ENCODE peak calls at places on chromosomes 4 and X, in ten cellular contexts. G is germinal center; M is NCI-H1105; X is stimulated activated CD8-positive, alpha-beta memory T cell treated with anti-CD3 and anti-CD28 coated beads, Interleukin-2, amount 100 ng/mL, for 48 hours; J is endothelial cell of umbilical vein; R is A549; A is GM20000; Z is activated CD4-positive, CD25-positive, alpha-beta regulatory T cell; P is nephron progenitor cell; B is A172. H is an unnamed sample.

GRCh38 chr4:176642472-176642871 is 150.2 kb downstream of the VEGFC start:
- DNase-seq in G (no peak), M (no peak), X (no peak), J (no peak), R (peak), A (peak), Z (no peak), P (no peak), B (no peak), H (no peak)

GRCh38 chr4:141763373-141763772 is 127.0 kb downstream of the IL15 start:
- DNase-seq in G (no peak), M (no peak), X (no peak), J (peak), R (no peak), A (no peak), Z (no peak), P (no peak), B (no peak), H (no peak)

GRCh38 chrX:64204252-64204651 is 1.3 kb downstream of the AMER1 start:
- DNase-seq in G (no peak), M (no peak), X (no peak), J (no peak), R (no peak), A (no peak), Z (no peak), P (peak), B (no peak), H (no peak)

GRCh38 chr4:98517444-98518021 is 140.9 kb downstream of the TSPAN5 start:
- DNase-seq in G (no peak), M (no peak), X (no peak), J (no peak), R (peak), A (no peak), Z (no peak), P (no peak), B (no peak), H (no peak)

GRCh38 chr4:77721073-77721472 is 98.1 kb downstream of the CNOT6L start:
- DNase-seq in G (no peak), M (no peak), X (no peak), J (no peak), R (no peak), A (no peak), Z (no peak), P (no peak), B (no peak), H (no peak)

GRCh38 chr4:150952167-150952845 is 62.8 kb downstream of the LRBA start:
- DNase-seq in G (no peak), M (no peak), X (no peak), J (no peak), R (no peak), A (no peak), Z (no peak), P (no peak), B (no peak), H (no peak)

GRCh38 chr4:8359193-8359592 is 81.3 kb downstream of the ACOX3 start:
- DNase-seq in G (no peak), M (no peak), X (no peak), J (no peak), R (no peak), A (no peak), Z (no peak), P (no peak), B (no peak), H (no peak)

GRCh38 chrX:54087661-54088060 is 43.4 kb upstream of the PHF8 start:
- DNase-seq in G (no peak), M (no peak), X (no peak), J (no peak), R (no peak), A (no peak), Z (no peak), P (no peak), B (no peak), H (no peak)

GRCh38 chr4:166981847-166982246 is 252.4 kb downstream of the SPOCK3 start:
- DNase-seq in G (no peak), M (no peak), X (no peak), J (no peak), R (no peak), A (no peak), Z (no peak), P (no peak), B (no peak), H (no peak)

GRCh38 chr4:155705664-155706063 is 39.0 kb downstream of the GUCY1A1 start:
- DNase-seq in G (no peak), M (no peak), X (no peak), J (peak), R (peak), A (no peak), Z (no peak), P (peak), B (peak), H (no peak)

GRCh38 chr4:68927165-68927564 is 24.4 kb downstream of the UGT2A3 start:
- DNase-seq in G (no peak), M (no peak), X (no peak), J (no peak), R (no peak), A (no peak), Z (no peak), P (peak), B (no peak), H (no peak)

GRCh38 chr4:94412019-94413017 is 39.4 kb upstream of the PDLIM5 start:
- DNase-seq in G (no peak), M (peak), X (no peak), J (peak), R (peak), A (no peak), Z (no peak), P (no peak), B (peak), H (no peak)

H was measured in NK-92 treated with Interleukin-12 subunit alpha and Interleukin-12 subunit beta, amount 100 ng/mL, for 24 hours.